ENCODE peak calls at places on chromosomes 1 and 21, in five cellular contexts. One of them, this sample, is unnamed.

GRCh38 chr1:188669715-188670114 is 1807.9 kb downstream of the BRINP3 start:
- DNase-seq in cardiac muscle cell: no peak
- DNase-seq in fibroblast of pulmonary artery: peak; percentile 51
- DNase-seq in RWPE2: no peak
- DNase-seq in astrocyte of the spinal cord: peak; percentile 72
- DNase-seq in this sample: peak; percentile 75

GRCh38 chr21:44510508-44511218 is 29.3 kb downstream of the KRTAP10-1 start:
- DNase-seq in fibroblast of pulmonary artery: peak; percentile 39
- DNase-seq in RWPE2: no peak
- DNase-seq in cardiac muscle cell: peak; percentile 79
- DNase-seq in astrocyte of the spinal cord: no peak
- DNase-seq in this sample: peak; percentile 39

GRCh38 chr1:226829105-226829504 is 41.3 kb upstream of the PSEN2 start:
- DNase-seq in fibroblast of pulmonary artery: no peak
- DNase-seq in cardiac muscle cell: no peak
- DNase-seq in astrocyte of the spinal cord: no peak
- DNase-seq in RWPE2: no peak
- DNase-seq in this sample: no peak

GRCh38 chr1:31957701-31958674 is 19.8 kb upstream of the PTP4A2 start:
- DNase-seq in cardiac muscle cell: peak; percentile 34
- DNase-seq in astrocyte of the spinal cord: no peak
- DNase-seq in fibroblast of pulmonary artery: no peak
- DNase-seq in RWPE2: no peak
- DNase-seq in this sample: no peak

GRCh38 chr1:59310527-59310926 is 13.6 kb downstream of the FGGY start:
- DNase-seq in fibroblast of pulmonary artery: no peak
- DNase-seq in RWPE2: no peak
- DNase-seq in astrocyte of the spinal cord: no peak
- DNase-seq in cardiac muscle cell: no peak
- DNase-seq in this sample: no peak

GRCh38 chr1:65323246-65323645 is 13.9 kb downstream of the DNAJC6 start:
- DNase-seq in cardiac muscle cell: no peak
- DNase-seq in fibroblast of pulmonary artery: no peak
- DNase-seq in astrocyte of the spinal cord: no peak
- DNase-seq in RWPE2: no peak
- DNase-seq in this sample: no peak

GRCh38 chr1:72827285-72827684 is 544.9 kb upstream of the NEGR1 start:
- DNase-seq in astrocyte of the spinal cord: peak; percentile 26
- DNase-seq in fibroblast of pulmonary artery: peak; percentile 39
- DNase-seq in RWPE2: no peak
- DNase-seq in cardiac muscle cell: no peak
- DNase-seq in this sample: no peak

GRCh38 chr21:44982558-44983244 is 42.9 kb downstream of the SLX9 start:
- DNase-seq in RWPE2: peak; percentile 60
- DNase-seq in cardiac muscle cell: no peak
- DNase-seq in fibroblast of pulmonary artery: peak; percentile 88
- DNase-seq in astrocyte of the spinal cord: peak; percentile 69
- DNase-seq in this sample: no peak

GRCh38 chr21:41228006-41228370 is 60.0 kb downstream of the BACE2 start:
- DNase-seq in cardiac muscle cell: no peak
- DNase-seq in RWPE2: no peak
- DNase-seq in fibroblast of pulmonary artery: no peak
- DNase-seq in astrocyte of the spinal cord: no peak
- DNase-seq in this sample: no peak

GRCh38 chr1:77882411-77882810 is 6.0 kb upstream of the NEXN start:
- DNase-seq in fibroblast of pulmonary artery: no peak
- DNase-seq in cardiac muscle cell: no peak
- DNase-seq in RWPE2: no peak
- DNase-seq in astrocyte of the spinal cord: no peak
- DNase-seq in this sample: no peak

GRCh38 chr1:7478797-7479499 is 292.1 kb upstream of the VAMP3 start:
- DNase-seq in cardiac muscle cell: no peak
- DNase-seq in fibroblast of pulmonary artery: peak; percentile 93
- DNase-seq in RWPE2: no peak
- DNase-seq in astrocyte of the spinal cord: peak; percentile 88
- DNase-seq in this sample: peak; percentile 93

GRCh38 chr1:202283379-202283844 is 58.3 kb downstream of the UBE2T start:
- DNase-seq in astrocyte of the spinal cord: peak; percentile 89
- DNase-seq in cardiac muscle cell: no peak
- DNase-seq in fibroblast of pulmonary artery: peak; percentile 67
- DNase-seq in RWPE2: peak; percentile 98
- DNase-seq in this sample: peak; percentile 89

GRCh38 chr21:17343055-17343454 is 169.8 kb upstream of the CXADR start:
- DNase-seq in fibroblast of pulmonary artery: peak; percentile 35
- DNase-seq in cardiac muscle cell: peak; percentile 67
- DNase-seq in RWPE2: no peak
- DNase-seq in astrocyte of the spinal cord: peak; percentile 13
- DNase-seq in this sample: no peak

GRCh38 chr1:41361495-41362356 is 492 bp downstream of the FOXO6 start:
- DNase-seq in astrocyte of the spinal cord: no peak
- DNase-seq in RWPE2: peak; percentile 59
- DNase-seq in cardiac muscle cell: peak; percentile 61
- DNase-seq in fibroblast of pulmonary artery: peak; percentile 11
- DNase-seq in this sample: no peak

GRCh38 chr1:201715801-201716741 is 112.9 kb upstream of the IPO9 start:
- DNase-seq in RWPE2: no peak
- DNase-seq in fibroblast of pulmonary artery: no peak
- DNase-seq in cardiac muscle cell: no peak
- DNase-seq in astrocyte of the spinal cord: no peak
- DNase-seq in this sample: no peak

GRCh38 chr1:42179275-42179674 is 14.7 kb upstream of the GUCA2A start:
- DNase-seq in astrocyte of the spinal cord: peak; percentile 63
- DNase-seq in RWPE2: no peak
- DNase-seq in cardiac muscle cell: no peak
- DNase-seq in fibroblast of pulmonary artery: peak; percentile 77
- DNase-seq in this sample: no peak

GRCh38 chr1:66140072-66140471 is 347.4 kb downstream of the PDE4B start:
- DNase-seq in cardiac muscle cell: no peak
- DNase-seq in fibroblast of pulmonary artery: no peak
- DNase-seq in RWPE2: no peak
- DNase-seq in astrocyte of the spinal cord: no peak
- DNase-seq in this sample: no peak

GRCh38 chr21:21188513-21189188 is 190.4 kb downstream of the NCAM2 start:
- DNase-seq in RWPE2: no peak
- DNase-seq in fibroblast of pulmonary artery: peak; percentile 20
- DNase-seq in cardiac muscle cell: no peak
- DNase-seq in astrocyte of the spinal cord: peak; percentile 43
- DNase-seq in this sample: no peak

GRCh38 chr1:41739061-41739955 is 179.4 kb downstream of the HIVEP3 start:
- DNase-seq in RWPE2: no peak
- DNase-seq in cardiac muscle cell: no peak
- DNase-seq in fibroblast of pulmonary artery: peak; percentile 62
- DNase-seq in astrocyte of the spinal cord: peak; percentile 61
- DNase-seq in this sample: peak; percentile 53

GRCh38 chr1:53343831-53344668 is 16.2 kb upstream of the LRP8 start:
- DNase-seq in fibroblast of pulmonary artery: no peak
- DNase-seq in astrocyte of the spinal cord: no peak
- DNase-seq in RWPE2: peak; percentile 24
- DNase-seq in cardiac muscle cell: no peak
- DNase-seq in this sample: no peak

GRCh38 chr1:67646145-67647035 is 38.6 kb upstream of the GADD45A start:
- DNase-seq in RWPE2: no peak
- DNase-seq in cardiac muscle cell: peak; percentile 64
- DNase-seq in fibroblast of pulmonary artery: peak; percentile 33
- DNase-seq in astrocyte of the spinal cord: peak; percentile 42
- DNase-seq in this sample: peak; percentile 63

GRCh38 chr1:91631718-91632330 is 131.2 kb downstream of the CDC7 start:
- DNase-seq in RWPE2: no peak
- DNase-seq in astrocyte of the spinal cord: no peak
- DNase-seq in fibroblast of pulmonary artery: no peak
- DNase-seq in cardiac muscle cell: no peak
- DNase-seq in this sample: no peak

GRCh38 chr1:153386500-153386901 is 4.4 kb downstream of the S100A8 start:
- DNase-seq in astrocyte of the spinal cord: no peak
- DNase-seq in RWPE2: no peak
- DNase-seq in cardiac muscle cell: no peak
- DNase-seq in fibroblast of pulmonary artery: no peak
- DNase-seq in this sample: no peak

GRCh38 chr1:46506470-46507219 is 17.0 kb downstream of the DMBX1 start:
- DNase-seq in RWPE2: no peak
- DNase-seq in cardiac muscle cell: no peak
- DNase-seq in astrocyte of the spinal cord: no peak
- DNase-seq in fibroblast of pulmonary artery: no peak
- DNase-seq in this sample: no peak

GRCh38 chr21:25578070-25578961 is 29.0 kb downstream of the MRPL39 start:
- DNase-seq in cardiac muscle cell: no peak
- DNase-seq in RWPE2: no peak
- DNase-seq in astrocyte of the spinal cord: no peak
- DNase-seq in fibroblast of pulmonary artery: no peak
- DNase-seq in this sample: no peak

GRCh38 chr1:234488054-234488953 is 9.3 kb upstream of the TARBP1 start:
- DNase-seq in astrocyte of the spinal cord: no peak
- DNase-seq in cardiac muscle cell: no peak
- DNase-seq in fibroblast of pulmonary artery: no peak
- DNase-seq in RWPE2: no peak
- DNase-seq in this sample: no peak

GRCh38 chr1:242468749-242469148 is 55.7 kb downstream of the PLD5 start:
- DNase-seq in cardiac muscle cell: no peak
- DNase-seq in astrocyte of the spinal cord: peak; percentile 11
- DNase-seq in RWPE2: no peak
- DNase-seq in fibroblast of pulmonary artery: no peak
- DNase-seq in this sample: no peak

GRCh38 chr1:14095001-14095400 is 395.0 kb downstream of the PRDM2 start:
- DNase-seq in fibroblast of pulmonary artery: peak; percentile 1
- DNase-seq in astrocyte of the spinal cord: peak; percentile 7
- DNase-seq in cardiac muscle cell: peak; percentile 46
- DNase-seq in RWPE2: no peak
- DNase-seq in this sample: no peak
- H3K4me3 ChIP-seq in fibroblast of pulmonary artery: no peak overlapping the region
- H3K4me3 ChIP-seq in astrocyte of the spinal cord: no peak overlapping the region
- H3K4me3 ChIP-seq in cardiac muscle cell: no peak overlapping the region
- H3K4me3 ChIP-seq in RWPE2: no peak overlapping the region
- H3K4me3 ChIP-seq in this sample: no peak overlapping the region

GRCh38 chr1:205648212-205648910 is 16.6 kb upstream of the ELK4 start:
- DNase-seq in cardiac muscle cell: peak; percentile 45
- DNase-seq in fibroblast of pulmonary artery: no peak
- DNase-seq in astrocyte of the spinal cord: no peak
- DNase-seq in RWPE2: no peak
- DNase-seq in this sample: no peak
- H3K4me3 ChIP-seq in cardiac muscle cell: no peak overlapping the region
- H3K4me3 ChIP-seq in fibroblast of pulmonary artery: no peak overlapping the region
- H3K4me3 ChIP-seq in astrocyte of the spinal cord: no peak overlapping the region
- H3K4me3 ChIP-seq in RWPE2: no peak overlapping the region
- H3K4me3 ChIP-seq in this sample: no peak overlapping the region

GRCh38 chr1:173408886-173409285 is 68.2 kb upstream of the PRDX6 start:
- DNase-seq in RWPE2: no peak
- DNase-seq in astrocyte of the spinal cord: peak; percentile 33
- DNase-seq in fibroblast of pulmonary artery: no peak
- DNase-seq in cardiac muscle cell: no peak
- DNase-seq in this sample: no peak

GRCh38 chr1:173407846-173408245 is 69.3 kb upstream of the PRDX6 start:
- DNase-seq in fibroblast of pulmonary artery: no peak
- DNase-seq in cardiac muscle cell: no peak
- DNase-seq in RWPE2: no peak
- DNase-seq in astrocyte of the spinal cord: no peak
- DNase-seq in this sample: no peak

GRCh38 chr1:173405281-173405680 is 71.9 kb upstream of the PRDX6 start:
- DNase-seq in astrocyte of the spinal cord: no peak
- DNase-seq in RWPE2: no peak
- DNase-seq in cardiac muscle cell: no peak
- DNase-seq in fibroblast of pulmonary artery: no peak
- DNase-seq in this sample: peak; percentile 40

GRCh38 chr1:173405758-173406344 is 71.3 kb upstream of the PRDX6 start:
- DNase-seq in fibroblast of pulmonary artery: peak; percentile 50
- DNase-seq in cardiac muscle cell: no peak
- DNase-seq in astrocyte of the spinal cord: peak; percentile 60
- DNase-seq in RWPE2: peak; percentile 72
- DNase-seq in this sample: peak; percentile 65

DNA sequence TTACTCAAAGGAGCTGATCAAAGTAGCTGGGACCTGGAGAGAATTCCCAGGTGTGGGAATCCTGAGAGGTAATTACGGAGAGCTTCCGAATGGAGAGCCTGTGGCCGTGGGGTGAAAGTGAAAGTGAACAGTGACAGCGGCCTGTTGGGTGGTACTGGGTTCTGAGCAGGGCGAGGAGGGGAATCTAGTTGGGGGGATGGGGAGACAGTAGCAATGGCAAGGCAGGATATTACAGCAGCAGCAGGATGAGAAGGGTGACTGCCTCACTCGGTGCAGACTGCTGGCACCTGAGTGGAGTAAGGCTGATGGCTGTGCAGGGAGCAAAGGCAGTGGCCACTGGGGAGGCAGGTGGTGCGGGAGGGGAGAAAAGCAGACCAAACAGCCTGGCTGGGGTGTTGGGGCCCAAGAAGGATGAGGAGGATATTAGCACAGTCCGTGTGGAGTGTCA is 70.3 kb upstream of the PRDX6 start:
- DNase-seq in fibroblast of pulmonary artery: no peak
- DNase-seq in RWPE2: no peak
- DNase-seq in astrocyte of the spinal cord: no peak
- DNase-seq in cardiac muscle cell: no peak
- DNase-seq in this sample: no peak
- H3K4me3 ChIP-seq in fibroblast of pulmonary artery: no peak overlapping the region
- H3K4me3 ChIP-seq in RWPE2: no peak overlapping the region
- H3K4me3 ChIP-seq in astrocyte of the spinal cord: no peak overlapping the region
- H3K4me3 ChIP-seq in cardiac muscle cell: no peak overlapping the region
- H3K4me3 ChIP-seq in this sample: no peak overlapping the region

GRCh38 chr1:17538010-17538409 is 1.5 kb upstream of the ARHGEF10L start:
- DNase-seq in fibroblast of pulmonary artery: no peak
- DNase-seq in RWPE2: no peak
- DNase-seq in astrocyte of the spinal cord: no peak
- DNase-seq in cardiac muscle cell: no peak
- DNase-seq in this sample: no peak
- H3K4me3 ChIP-seq in fibroblast of pulmonary artery: no peak overlapping the region
- H3K4me3 ChIP-seq in RWPE2: no peak overlapping the region
- H3K4me3 ChIP-seq in astrocyte of the spinal cord: no peak overlapping the region
- H3K4me3 ChIP-seq in cardiac muscle cell: no peak overlapping the region
- H3K4me3 ChIP-seq in this sample: no peak overlapping the region

DNA sequence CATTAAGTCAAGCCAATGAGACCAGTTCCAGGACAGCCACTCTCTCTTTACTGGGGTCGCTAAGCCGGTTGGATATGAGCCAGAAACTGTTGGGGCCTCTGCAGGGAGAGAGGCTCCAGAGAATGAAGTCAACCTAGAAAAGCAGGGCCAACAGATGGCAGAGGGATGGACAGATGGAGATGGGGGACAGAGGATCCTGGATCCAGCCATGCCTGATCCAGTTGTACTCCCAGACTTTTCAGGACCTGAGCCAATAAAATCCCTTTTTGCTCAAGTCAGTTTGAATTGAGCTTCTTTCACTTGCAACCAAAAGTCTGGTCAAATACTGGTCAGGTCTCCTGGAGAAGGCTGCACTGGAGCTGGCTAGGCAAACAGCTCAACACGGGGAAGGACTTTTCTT is 2.2 kb downstream of the DHCR24 start:
- DNase-seq in cardiac muscle cell: no peak
- DNase-seq in astrocyte of the spinal cord: no peak
- DNase-seq in fibroblast of pulmonary artery: no peak
- DNase-seq in RWPE2: no peak
- DNase-seq in this sample: no peak
- H3K4me3 ChIP-seq in cardiac muscle cell: no peak overlapping the region
- H3K4me3 ChIP-seq in astrocyte of the spinal cord: no peak overlapping the region
- H3K4me3 ChIP-seq in fibroblast of pulmonary artery: peak overlapping the region; percentile 90
- H3K4me3 ChIP-seq in RWPE2: no peak overlapping the region
- H3K4me3 ChIP-seq in this sample: no peak overlapping the region

This sample was measured in MG63.